ENCODE peak calls at places on chromosome 16, in eight cellular contexts. T is transverse colon; L is CD4-positive, alpha-beta T cell; Z is ovary; B is AG09319; Q is fibroblast of mammary gland; S is BJ; A is tibial artery. J is an unnamed sample.
A peak's percentile ranks its signal among the peaks of the same experiment; 100 is the strongest.

GRCh38 chr16:88381820-88382451 is 823 bp upstream of the ZNF469 start:
- DNase-seq in T (no peak), L (no peak), Z (peak; percentile 34), B (no peak), Q (no peak), S (no peak), A (peak; percentile 56), J (no peak)

GRCh38 chr16:80599466-80599865 is 58.7 kb downstream of the DYNLRB2 start:
- DNase-seq in T (no peak), L (no peak), Z (no peak), B (no peak), Q (peak; percentile 70), S (peak; percentile 16), A (no peak), J (no peak)

GRCh38 chr16:86575754-86576557 is 2.4 kb upstream of the FOXL1 start:
- DNase-seq in T (peak; percentile 60), L (peak; percentile 19), Z (no peak), B (peak; percentile 79), Q (peak; percentile 98), S (peak; percentile 65), A (peak; percentile 94), J (peak; percentile 82)

GRCh38 chr16:15960124-15960971 is 10.9 kb downstream of the ABCC1 start:
- DNase-seq in T (no peak), L (no peak), Z (no peak), B (no peak), Q (no peak), S (no peak), A (no peak), J (no peak)

GRCh38 chr16:1244881-1245280 is 4.4 kb downstream of the TPSAB1 start:
- DNase-seq in T (no peak), L (peak; percentile 14), Z (no peak), B (no peak), Q (no peak), S (no peak), A (no peak), J (no peak)

GRCh38 chr16:3959148-3959547 is 78.6 kb upstream of the CREBBP start:
- DNase-seq in T (no peak), L (no peak), Z (no peak), B (peak; percentile 90), Q (no peak), S (no peak), A (no peak), J (no peak)

GRCh38 chr16:25747160-25747758 is 55.5 kb downstream of the HS3ST4 start:
- DNase-seq in T (no peak), L (no peak), Z (no peak), B (no peak), Q (no peak), S (no peak), A (no peak), J (peak; percentile 23)

GRCh38 chr16:31428638-31429247 is 583 bp upstream of the COX6A2 start:
- DNase-seq in T (no peak), L (no peak), Z (no peak), B (no peak), Q (no peak), S (no peak), A (peak; percentile 25), J (no peak)

GRCh38 chr16:24900230-24900629 is 54.5 kb downstream of the SLC5A11 start:
- DNase-seq in T (no peak), L (no peak), Z (no peak), B (no peak), Q (no peak), S (no peak), A (no peak), J (no peak)

GRCh38 chr16:72910875-72911274 is 137.1 kb downstream of the ZFHX3 start:
- DNase-seq in T (no peak), L (no peak), Z (no peak), B (no peak), Q (no peak), S (no peak), A (no peak), J (no peak)

GRCh38 chr16:27982184-27982583 is 81.3 kb downstream of the GSG1L start:
- DNase-seq in T (no peak), L (no peak), Z (no peak), B (no peak), Q (no peak), S (no peak), A (peak; percentile 37), J (no peak)

GRCh38 chr16:66569827-66570405 is 3.7 kb downstream of the CMTM1 start:
- DNase-seq in T (no peak), L (no peak), Z (no peak), B (no peak), Q (peak; percentile 72), S (no peak), A (no peak), J (no peak)

GRCh38 chr16:76114681-76115080 is 162.5 kb upstream of the CNTNAP4 start:
- DNase-seq in T (no peak), L (no peak), Z (no peak), B (no peak), Q (peak; percentile 57), S (no peak), A (no peak), J (no peak)

GRCh38 chr16:70160388-70160787 is 13.2 kb upstream of the CLEC18C start:
- DNase-seq in T (no peak), L (no peak), Z (no peak), B (no peak), Q (no peak), S (no peak), A (no peak), J (no peak)

GRCh38 chr16:89193576-89194293 is 6.6 kb downstream of the SLC22A31 start:
- DNase-seq in T (no peak), L (no peak), Z (peak; percentile 68), B (no peak), Q (no peak), S (no peak), A (no peak), J (no peak)

GRCh38 chr16:77171750-77172635 is 19.0 kb upstream of the MON1B start:
- DNase-seq in T (no peak), L (no peak), Z (no peak), B (peak; percentile 27), Q (peak; percentile 66), S (no peak), A (no peak), J (no peak)

GRCh38 chr16:81410643-81411235 is 33.9 kb upstream of the CMIP start:
- DNase-seq in T (no peak), L (no peak), Z (no peak), B (no peak), Q (no peak), S (no peak), A (no peak), J (no peak)

GRCh38 chr16:67375161-67375560 is 18.1 kb downstream of the TPPP3 start:
- DNase-seq in T (no peak), L (no peak), Z (no peak), B (no peak), Q (peak; percentile 8), S (no peak), A (no peak), J (no peak)

DNA sequence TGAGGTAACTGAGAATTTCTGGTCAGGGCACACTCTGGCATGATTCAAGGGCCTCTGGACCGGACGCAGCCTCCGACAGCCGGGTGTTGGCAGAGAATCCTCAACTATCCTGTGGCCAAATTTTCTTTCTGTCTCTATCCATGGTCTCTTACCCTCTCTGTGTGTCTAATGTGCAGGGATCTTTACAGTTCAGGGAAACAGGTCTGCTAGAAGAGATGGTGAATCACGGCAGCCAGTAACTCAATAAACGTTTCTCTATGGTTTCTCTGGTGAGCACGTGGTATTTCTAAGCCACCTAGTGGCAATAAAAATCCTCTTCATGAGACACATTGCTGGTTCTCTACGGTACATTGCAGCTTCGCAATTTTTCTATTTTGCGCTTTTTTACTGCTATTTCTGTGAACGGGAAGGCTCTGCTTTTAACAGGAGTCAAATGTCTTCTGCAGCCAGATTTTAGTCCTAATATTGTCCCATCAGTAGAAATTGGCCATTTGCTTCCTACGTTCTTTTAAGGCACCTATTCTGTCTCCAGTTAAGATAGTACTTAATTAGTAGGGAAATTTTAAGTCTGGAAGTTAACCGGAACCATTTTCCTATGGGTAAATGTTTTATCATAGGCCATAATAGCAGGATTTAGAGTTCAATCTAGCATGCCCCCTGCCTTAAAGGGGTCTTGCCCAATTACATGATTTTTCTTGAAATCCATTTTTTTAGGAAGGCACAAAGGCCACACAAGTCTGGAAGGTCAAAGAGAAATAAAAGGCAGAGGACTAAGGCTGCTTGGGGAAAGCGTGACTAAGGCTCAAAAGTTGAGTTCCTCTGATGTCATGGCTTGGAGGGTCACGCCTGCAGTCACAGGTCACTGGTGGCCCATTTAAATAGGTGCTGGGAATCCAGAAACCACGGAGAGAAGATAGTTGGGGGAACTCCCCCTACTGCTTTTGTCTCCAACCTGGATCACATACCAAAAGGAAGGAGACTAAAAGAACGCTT is 31.5 kb downstream of the QPRT start:
- DNase-seq in T (no peak), L (peak; percentile 41), Z (no peak), B (no peak), Q (peak; percentile 79), S (peak; percentile 17), A (no peak), J (no peak)
- TF ChIP-seq CTCF in T (peak; percentile 66), L (peak; percentile 74), Z (peak; percentile 32), B (peak; percentile 59), Q (peak; percentile 71), S (peak; percentile 65), A (peak; percentile 44), J (peak; percentile 75)

GRCh38 chr16:20799599-20799998 is 6.7 kb downstream of the ERI2 start:
- DNase-seq in T (no peak), L (no peak), Z (no peak), B (no peak), Q (peak; percentile 56), S (no peak), A (no peak), J (no peak)
- TF ChIP-seq CTCF in T (peak; percentile 63), L (peak; percentile 67), Z (no peak), B (peak; percentile 53), Q (peak; percentile 55), S (peak; percentile 42), A (peak; percentile 59), J (no peak)

GRCh38 chr16:9658586-9658985 is 523.6 kb downstream of the GRIN2A start:
- DNase-seq in T (no peak), L (no peak), Z (no peak), B (no peak), Q (no peak), S (no peak), A (no peak), J (no peak)
- TF ChIP-seq CTCF in T (no peak), L (no peak), Z (no peak), B (no peak), Q (no peak), S (no peak), A (no peak), J (no peak)

GRCh38 chr16:53754938-53755910 is 51.3 kb downstream of the FTO start:
- DNase-seq in T (peak; percentile 78), L (no peak), Z (peak; percentile 51), B (no peak), Q (peak; percentile 83), S (no peak), A (no peak), J (no peak)
- TF ChIP-seq CTCF in T (no peak), L (no peak), Z (no peak), B (no peak), Q (no peak), S (no peak), A (no peak), J (no peak)

J was measured in mesothelial cell of epicardium.